ENCODE peak calls at places on chromosomes 11 and 22, in nine cellular contexts. Q is pancreas, D is hepatocyte, E is cardiac muscle cell, P is colonic mucosa, N is MM.1S, H is left ventricle myocardium inferior, L is thoracic aorta, B is spleen. U is an unnamed sample.

GRCh38 chr11:443542-444199 is 1.9 kb upstream of the ANO9 start:
- DNase-seq in Q (no peak), D (peak; percentile 31), E (no peak), P (peak; percentile 53), N (no peak), H (no peak), L (no peak), B (no peak), U (no peak)

GRCh38 chr11:12123799-12124198 is 13.4 kb downstream of the MICAL2 start:
- DNase-seq in Q (no peak), D (no peak), E (no peak), P (no peak), N (peak; percentile 29), H (no peak), L (no peak), B (no peak), U (no peak)

GRCh38 chr11:109734602-109735001 is 312.6 kb downstream of the C11orf87 start:
- DNase-seq in Q (no peak), D (no peak), E (no peak), P (no peak), N (no peak), H (no peak), L (no peak), B (no peak), U (no peak)

GRCh38 chr11:122440783-122441701 is 214.5 kb upstream of the UBASH3B start:
- DNase-seq in Q (no peak), D (peak; percentile 56), E (peak; percentile 48), P (peak; percentile 21), N (no peak), H (peak; percentile 43), L (no peak), B (no peak), U (no peak)

GRCh38 chr11:17164361-17165246 is 43.2 kb downstream of the PIK3C2A start:
- DNase-seq in Q (no peak), D (peak; percentile 8), E (no peak), P (no peak), N (peak; percentile 21), H (no peak), L (no peak), B (no peak), U (no peak)

GRCh38 chr11:17531071-17531817 is 13.0 kb downstream of the USH1C start:
- DNase-seq in Q (no peak), D (no peak), E (no peak), P (no peak), N (no peak), H (no peak), L (no peak), B (no peak), U (no peak)

GRCh38 chr22:30044369-30044768 is 35.9 kb upstream of the HORMAD2 start:
- DNase-seq in Q (peak; percentile 67), D (peak; percentile 78), E (peak; percentile 78), P (peak; percentile 72), N (no peak), H (no peak), L (no peak), B (no peak), U (no peak)

GRCh38 chr22:36493690-36494110 is 12.3 kb upstream of the TXN2 start:
- DNase-seq in Q (no peak), D (no peak), E (no peak), P (peak; percentile 26), N (peak; percentile 71), H (peak; percentile 39), L (no peak), B (peak; percentile 84), U (no peak)

GRCh38 chr11:9687736-9688494 is 24.0 kb downstream of the SWAP70 start:
- DNase-seq in Q (no peak), D (peak; percentile 11), E (peak; percentile 60), P (no peak), N (no peak), H (no peak), L (no peak), B (no peak), U (no peak)

GRCh38 chr22:25064894-25065560 is 112.5 kb downstream of the KIAA1671 start:
- DNase-seq in Q (no peak), D (no peak), E (peak; percentile 30), P (no peak), N (no peak), H (no peak), L (no peak), B (no peak), U (no peak)

GRCh38 chr11:87290304-87290922 is 252.7 kb downstream of the TMEM135 start:
- DNase-seq in Q (no peak), D (peak; percentile 77), E (peak; percentile 79), P (no peak), N (peak; percentile 72), H (no peak), L (no peak), B (no peak), U (no peak)

GRCh38 chr11:723120-723883 is 17.3 kb downstream of the EPS8L2 start:
- DNase-seq in Q (peak; percentile 47), D (peak; percentile 66), E (peak; percentile 68), P (peak; percentile 62), N (peak; percentile 60), H (no peak), L (no peak), B (no peak), U (peak; percentile 38)

GRCh38 chr11:11334607-11335006 is 18.4 kb downstream of the CSNK2A3 start:
- DNase-seq in Q (no peak), D (no peak), E (no peak), P (no peak), N (no peak), H (no peak), L (no peak), B (no peak), U (no peak)

GRCh38 chr22:17606472-17606871 is 22.1 kb downstream of the ATP6V1E1 start:
- DNase-seq in Q (no peak), D (peak; percentile 45), E (peak; percentile 78), P (no peak), N (no peak), H (no peak), L (no peak), B (peak; percentile 19), U (peak; percentile 60)

GRCh38 chr11:34595960-34596359 is 24.9 kb upstream of the EHF start:
- DNase-seq in Q (no peak), D (no peak), E (no peak), P (no peak), N (no peak), H (no peak), L (no peak), B (no peak), U (no peak)

GRCh38 chr22:35269630-35270029 is 12.3 kb downstream of the HMGXB4 start:
- DNase-seq in Q (no peak), D (no peak), E (no peak), P (no peak), N (no peak), H (no peak), L (no peak), B (no peak), U (no peak)
- H3K36me3 ChIP-seq in Q (no peaks in the 10 kb centered on the region), D (peaks cover under 1% of the 10 kb centered on the region), E (peaks cover 43% of the 10 kb centered on the region), P (peaks cover 7% of the 10 kb centered on the region), N (no peaks in the 10 kb centered on the region), H (peaks cover 79% of the 10 kb centered on the region), L (peaks cover 31% of the 10 kb centered on the region), B (peaks cover 93% of the 10 kb centered on the region), U (peaks cover 83% of the 10 kb centered on the region)

GRCh38 chr22:19608114-19608494 is 83.9 kb upstream of the CLDN5 start:
- DNase-seq in Q (no peak), D (no peak), E (no peak), P (no peak), N (no peak), H (no peak), L (no peak), B (no peak), U (no peak)

GRCh38 chr22:19604711-19605268 is 80.6 kb upstream of the CLDN5 start:
- DNase-seq in Q (no peak), D (no peak), E (no peak), P (no peak), N (no peak), H (no peak), L (no peak), B (no peak), U (no peak)

GRCh38 chr22:19605508-19606331 is 81.5 kb upstream of the CLDN5 start:
- DNase-seq in Q (no peak), D (no peak), E (no peak), P (no peak), N (no peak), H (no peak), L (no peak), B (no peak), U (no peak)

GRCh38 chr22:19606332-19607197 is 82.4 kb upstream of the CLDN5 start:
- DNase-seq in Q (no peak), D (no peak), E (no peak), P (no peak), N (no peak), H (no peak), L (no peak), B (no peak), U (no peak)

GRCh38 chr22:19607198-19608113 is 83.2 kb upstream of the CLDN5 start:
- DNase-seq in Q (peak; percentile 27), D (peak; percentile 63), E (peak; percentile 10), P (no peak), N (peak; percentile 27), H (no peak), L (no peak), B (no peak), U (no peak)
- TF ChIP-seq CTCF in Q (no peak), D (no peak), E (no peak), P (no peak), N (no peak), H (no peak), L (no peak), B (no peak), U (no peak)

DNA sequence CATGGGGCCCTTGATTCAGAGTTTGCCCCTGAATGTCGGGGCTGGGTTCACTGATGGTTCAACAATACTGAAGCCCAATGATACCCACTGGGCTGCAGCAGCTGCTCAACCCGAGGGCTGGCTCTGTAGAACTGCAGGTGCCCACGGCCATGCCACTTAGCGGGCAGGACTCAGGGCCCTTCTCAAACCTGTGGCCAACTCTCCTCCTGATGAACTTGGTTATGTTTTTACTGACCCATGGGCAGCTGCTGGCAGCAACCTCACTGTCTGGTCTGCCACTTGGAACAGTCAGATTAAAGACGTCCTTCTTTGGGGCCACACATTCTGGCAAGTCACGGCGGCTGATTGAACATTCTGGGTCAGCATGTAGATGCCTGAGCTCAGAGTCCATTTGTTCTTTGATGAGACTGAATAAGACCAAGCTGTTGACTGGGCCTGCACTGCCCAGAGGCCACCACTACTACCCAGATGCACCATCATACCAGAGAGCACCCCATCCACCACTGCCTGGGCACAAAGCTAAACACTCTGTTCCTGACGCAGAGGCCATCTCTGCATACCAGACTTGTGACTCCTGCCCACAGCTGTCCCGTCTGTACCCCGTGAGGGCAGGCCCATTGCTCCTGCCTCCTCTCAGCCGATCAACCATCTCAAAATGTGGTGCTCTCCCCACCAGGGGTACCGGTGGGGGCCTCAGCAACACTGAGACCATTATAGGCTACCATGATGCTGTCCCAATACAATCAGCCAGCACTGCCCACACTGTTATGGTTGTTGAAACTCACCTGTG is 67.8 kb downstream of the SHANK2 start:
- DNase-seq in Q (no peak), D (no peak), E (no peak), P (no peak), N (no peak), H (no peak), L (no peak), B (peak; percentile 55), U (no peak)
- H3K9me3 ChIP-seq in Q (no peaks in the 10 kb centered on the region), D (no peaks in the 10 kb centered on the region), E (no peaks in the 10 kb centered on the region), P (no peaks in the 10 kb centered on the region), N (no peaks in the 10 kb centered on the region), H (no peaks in the 10 kb centered on the region), L (no peaks in the 10 kb centered on the region), B (no peaks in the 10 kb centered on the region), U (no peaks in the 10 kb centered on the region)

DNA sequence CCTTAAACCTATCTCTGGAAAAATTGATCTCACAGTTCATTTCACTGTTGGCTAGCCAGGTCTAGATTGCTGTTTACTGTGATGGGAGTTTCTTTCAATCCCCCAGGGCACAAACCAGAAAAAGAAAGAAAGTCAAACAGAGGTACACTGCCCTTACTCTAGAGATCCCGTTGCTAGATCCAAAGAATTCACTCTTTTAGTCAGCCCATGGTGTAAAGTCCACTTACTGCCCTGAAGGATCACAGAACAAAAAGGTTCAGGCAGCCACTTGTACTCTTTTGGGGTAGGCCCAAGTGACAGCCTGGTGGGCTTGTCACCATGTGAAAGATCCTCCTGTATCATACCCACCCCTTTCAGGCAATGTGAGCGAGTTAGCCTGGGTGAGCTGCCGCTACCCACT is 162.6 kb upstream of the CCDC179 start:
- DNase-seq in Q (no peak), D (no peak), E (no peak), P (no peak), N (no peak), H (no peak), L (no peak), B (no peak), U (no peak)
- H3K36me3 ChIP-seq in Q (no peaks in the 10 kb centered on the region), D (no peaks in the 10 kb centered on the region), E (no peaks in the 10 kb centered on the region), P (no peaks in the 10 kb centered on the region), N (no peaks in the 10 kb centered on the region), H (no peaks in the 10 kb centered on the region), L (no peaks in the 10 kb centered on the region), B (no peaks in the 10 kb centered on the region), U (no peaks in the 10 kb centered on the region)

U was measured in WERI-Rb-1.